ENCODE peak calls at places on chromosomes 6 and 20, in four cellular contexts. One of them, this sample, is unnamed.

GRCh38 chr6:111087871-111088667 is 766 bp downstream of the SLC16A10 start:
- DNase-seq in HCT116: peak; percentile 10
- DNase-seq in K562: no peak
- DNase-seq in H1: no peak
- DNase-seq in this sample: no peak

GRCh38 chr20:59805266-59805665 is 128.2 kb downstream of the SYCP2 start:
- DNase-seq in HCT116: no peak
- DNase-seq in K562: no peak
- DNase-seq in H1: no peak
- DNase-seq in this sample: no peak

GRCh38 chr6:37974381-37974780 is 154.9 kb downstream of the ZFAND3 start:
- DNase-seq in HCT116: no peak
- DNase-seq in K562: no peak
- DNase-seq in H1: no peak
- DNase-seq in this sample: no peak

GRCh38 chr6:42533794-42534193 is 30.0 kb upstream of the UBR2 start:
- DNase-seq in HCT116: no peak
- DNase-seq in K562: no peak
- DNase-seq in H1: no peak
- DNase-seq in this sample: no peak

GRCh38 chr6:2917801-2918495 is 14.8 kb upstream of the SERPINB9 start:
- DNase-seq in HCT116: no peak
- DNase-seq in K562: no peak
- DNase-seq in H1: no peak
- DNase-seq in this sample: no peak

GRCh38 chr20:650281-650680 is 2.7 kb downstream of the SRXN1 start:
- DNase-seq in HCT116: no peak
- DNase-seq in K562: no peak
- DNase-seq in H1: no peak
- DNase-seq in this sample: no peak

GRCh38 chr6:84228198-84228543 is 728 bp upstream of the CEP162 start:
- DNase-seq in HCT116: no peak
- DNase-seq in K562: no peak
- DNase-seq in H1: no peak
- DNase-seq in this sample: no peak

GRCh38 chr6:95439741-95440140 is 137.6 kb upstream of the MANEA start:
- DNase-seq in HCT116: no peak
- DNase-seq in K562: no peak
- DNase-seq in H1: no peak
- DNase-seq in this sample: no peak

GRCh38 chr6:153162172-153162571 is 31.1 kb upstream of the RGS17 start:
- DNase-seq in HCT116: no peak
- DNase-seq in K562: no peak
- DNase-seq in H1: no peak
- DNase-seq in this sample: no peak

GRCh38 chr6:4656106-4656505 is 120.1 kb upstream of the CDYL start:
- DNase-seq in HCT116: no peak
- DNase-seq in K562: no peak
- DNase-seq in H1: no peak
- DNase-seq in this sample: no peak

GRCh38 chr20:34222208-34222607 is 19.0 kb upstream of the ASIP start:
- DNase-seq in HCT116: no peak
- DNase-seq in K562: no peak
- DNase-seq in H1: no peak
- DNase-seq in this sample: no peak

GRCh38 chr6:72522735-72523141 is 99.1 kb upstream of the KCNQ5 start:
- DNase-seq in HCT116: no peak
- DNase-seq in K562: peak; percentile 14
- DNase-seq in H1: peak; percentile 36
- DNase-seq in this sample: peak; percentile 25

GRCh38 chr6:44662461-44663121 is 275.1 kb downstream of the CDC5L start:
- DNase-seq in HCT116: no peak
- DNase-seq in K562: no peak
- DNase-seq in H1: peak; percentile 85
- DNase-seq in this sample: peak; percentile 89

GRCh38 chr6:35669441-35669776 is 19.3 kb downstream of the FKBP5 start:
- DNase-seq in HCT116: no peak
- DNase-seq in K562: no peak
- DNase-seq in H1: no peak
- DNase-seq in this sample: no peak

GRCh38 chr6:4581468-4582420 is 194.5 kb upstream of the CDYL start:
- DNase-seq in HCT116: no peak
- DNase-seq in K562: no peak
- DNase-seq in H1: no peak
- DNase-seq in this sample: peak; percentile 11

GRCh38 chr6:157173756-157174155 is 149.6 kb downstream of the TMEM242 start:
- DNase-seq in HCT116: no peak
- DNase-seq in K562: no peak
- DNase-seq in H1: no peak
- DNase-seq in this sample: no peak

GRCh38 chr6:80640176-80640575 is 533.7 kb downstream of the BCKDHB start:
- DNase-seq in HCT116: no peak
- DNase-seq in K562: no peak
- DNase-seq in H1: no peak
- DNase-seq in this sample: no peak

GRCh38 chr20:44253528-44253927 is 6.4 kb downstream of the GDAP1L1 start:
- DNase-seq in HCT116: no peak
- DNase-seq in K562: no peak
- DNase-seq in H1: no peak
- DNase-seq in this sample: no peak

GRCh38 chr20:45798935-45799642 is 7.3 kb downstream of the DNTTIP1 start:
- DNase-seq in HCT116: no peak
- DNase-seq in K562: peak; percentile 49
- DNase-seq in H1: peak; percentile 36
- DNase-seq in this sample: peak; percentile 51

GRCh38 chr6:95581073-95581472 is 3.7 kb downstream of the MANEA start:
- DNase-seq in HCT116: no peak
- DNase-seq in K562: no peak
- DNase-seq in H1: no peak
- DNase-seq in this sample: no peak

GRCh38 chr20:40339661-40340449 is 349.2 kb downstream of the MAFB start:
- DNase-seq in HCT116: no peak
- DNase-seq in K562: no peak
- DNase-seq in H1: no peak
- DNase-seq in this sample: no peak

GRCh38 chr6:163200299-163201093 is 214.0 kb upstream of the QKI start:
- DNase-seq in HCT116: no peak
- DNase-seq in K562: no peak
- DNase-seq in H1: no peak
- DNase-seq in this sample: no peak

GRCh38 chr20:2900845-2901592 is 27.7 kb downstream of the PTPRA start:
- DNase-seq in HCT116: no peak
- DNase-seq in K562: no peak
- DNase-seq in H1: no peak
- DNase-seq in this sample: no peak

GRCh38 chr6:20700375-20700774 is 166.1 kb downstream of the CDKAL1 start:
- DNase-seq in HCT116: no peak
- DNase-seq in K562: no peak
- DNase-seq in H1: no peak
- DNase-seq in this sample: no peak

GRCh38 chr6:5246870-5247161 is 13.9 kb downstream of the LYRM4 start:
- DNase-seq in HCT116: no peak
- DNase-seq in K562: no peak
- DNase-seq in H1: no peak
- DNase-seq in this sample: no peak

GRCh38 chr6:125952764-125953501 is 3.6 kb upstream of the HINT3 start:
- DNase-seq in HCT116: no peak
- DNase-seq in K562: no peak
- DNase-seq in H1: no peak
- DNase-seq in this sample: no peak

GRCh38 chr6:136779682-136780081 is 12.6 kb downstream of the MAP3K5 start:
- DNase-seq in HCT116: no peak
- DNase-seq in K562: no peak
- DNase-seq in H1: no peak
- DNase-seq in this sample: no peak

GRCh38 chr6:136782021-136782770 is 10.1 kb downstream of the MAP3K5 start:
- DNase-seq in HCT116: no peak
- DNase-seq in K562: no peak
- DNase-seq in H1: no peak
- DNase-seq in this sample: no peak

GRCh38 chr6:136783021-136783420 is 9.3 kb downstream of the MAP3K5 start:
- DNase-seq in HCT116: no peak
- DNase-seq in K562: no peak
- DNase-seq in H1: no peak
- DNase-seq in this sample: no peak

GRCh38 chr6:136783495-136784270 is 8.6 kb downstream of the MAP3K5 start:
- DNase-seq in HCT116: no peak
- DNase-seq in K562: no peak
- DNase-seq in H1: no peak
- DNase-seq in this sample: no peak

DNA sequence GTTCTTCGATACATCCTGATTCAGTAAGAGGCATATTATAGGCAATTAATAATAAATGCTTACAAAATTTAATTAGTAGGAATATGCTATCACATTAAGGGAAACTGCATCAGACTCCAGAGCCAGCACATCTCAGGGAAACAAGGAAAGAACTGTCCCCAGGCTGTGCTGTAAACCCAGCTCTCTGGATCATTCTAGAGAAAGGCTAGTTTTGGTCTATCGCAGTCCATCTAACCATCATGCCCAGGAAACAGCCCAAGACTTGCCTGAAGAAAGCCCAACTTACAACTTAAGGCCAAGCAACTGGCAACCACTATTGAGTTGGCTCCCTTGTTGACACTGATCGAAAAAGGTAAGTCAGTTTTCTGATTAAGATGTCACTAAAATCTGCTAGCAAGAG is 11.3 kb downstream of the MAP3K5 start:
- DNase-seq in HCT116: no peak
- DNase-seq in K562: no peak
- DNase-seq in H1: no peak
- DNase-seq in this sample: no peak
- H3K4me3 ChIP-seq in HCT116: no peak overlapping the region
- H3K4me3 ChIP-seq in K562: no peak overlapping the region
- H3K4me3 ChIP-seq in H1: no peak overlapping the region
- H3K4me3 ChIP-seq in this sample: no peak overlapping the region

GRCh38 chr6:147802400-147802799 is 293.9 kb downstream of the SAMD5 start:
- DNase-seq in HCT116: no peak
- DNase-seq in K562: peak; percentile 28
- DNase-seq in H1: no peak
- DNase-seq in this sample: no peak
- TF ChIP-seq YY1 in HCT116: no peak
- TF ChIP-seq YY1 in K562: no peak
- TF ChIP-seq YY1 in H1: no peak
- TF ChIP-seq YY1 in this sample: no peak

GRCh38 chr6:27867941-27868705 is 44.1 kb downstream of the OR2B2 start:
- DNase-seq in HCT116: no peak
- DNase-seq in K562: no peak
- DNase-seq in H1: no peak
- DNase-seq in this sample: no peak

GRCh38 chr6:27870486-27870885 is 41.7 kb downstream of the OR2B2 start:
- DNase-seq in HCT116: no peak
- DNase-seq in K562: no peak
- DNase-seq in H1: no peak
- DNase-seq in this sample: no peak

GRCh38 chr6:27873101-27874030 is 38.8 kb downstream of the OR2B2 start:
- DNase-seq in HCT116: no peak
- DNase-seq in K562: no peak
- DNase-seq in H1: no peak
- DNase-seq in this sample: no peak

GRCh38 chr6:27872634-27873028 is 39.6 kb downstream of the OR2B2 start:
- DNase-seq in HCT116: no peak
- DNase-seq in K562: no peak
- DNase-seq in H1: no peak
- DNase-seq in this sample: no peak

DNA sequence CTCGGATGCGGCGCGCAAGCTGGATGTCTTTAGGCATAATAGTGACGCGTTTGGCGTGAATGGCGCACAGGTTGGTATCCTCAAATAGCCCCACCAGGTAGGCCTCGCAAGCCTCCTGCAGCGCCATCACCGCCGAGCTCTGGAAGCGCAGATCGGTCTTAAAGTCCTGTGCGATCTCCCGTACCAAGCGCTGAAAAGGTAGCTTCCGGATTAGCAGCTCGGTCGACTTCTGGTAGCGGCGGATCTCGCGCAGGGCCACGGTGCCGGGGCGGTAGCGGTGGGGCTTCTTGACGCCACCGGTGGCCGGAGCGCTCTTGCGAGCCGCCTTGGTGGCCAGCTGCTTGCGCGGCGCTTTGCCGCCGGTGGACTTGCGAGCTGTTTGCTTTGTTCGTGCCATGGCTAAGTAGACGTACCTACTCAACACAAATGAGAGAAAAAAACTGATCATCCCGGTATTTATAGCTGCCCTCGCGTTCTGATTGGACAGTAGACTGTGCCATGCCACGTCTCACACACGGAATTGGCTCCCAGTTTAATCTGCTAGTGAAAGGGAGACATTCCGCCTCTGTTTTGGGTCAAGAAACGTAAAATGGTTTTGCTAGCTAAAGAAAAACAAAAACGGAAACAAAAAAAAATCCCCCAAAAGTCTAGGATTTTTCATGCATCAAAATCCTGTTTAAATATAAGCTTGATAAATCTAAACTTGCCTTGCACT is 40.1 kb downstream of the OR2B2 start:
- DNase-seq in HCT116: no peak
- DNase-seq in K562: no peak
- DNase-seq in H1: no peak
- DNase-seq in this sample: no peak
- H3K4me3 ChIP-seq in HCT116: no peak overlapping the region
- H3K4me3 ChIP-seq in K562: no peak overlapping the region
- H3K4me3 ChIP-seq in H1: peak overlapping the region; percentile 73
- H3K4me3 ChIP-seq in this sample: peak overlapping the region; percentile 65

GRCh38 chr20:61723538-61724257 is 342.0 kb downstream of the TAF4 start:
- DNase-seq in HCT116: no peak
- DNase-seq in K562: no peak
- DNase-seq in H1: no peak
- DNase-seq in this sample: no peak

GRCh38 chr20:61725966-61726365 is 339.7 kb downstream of the TAF4 start:
- DNase-seq in HCT116: no peak
- DNase-seq in K562: no peak
- DNase-seq in H1: no peak
- DNase-seq in this sample: no peak

GRCh38 chr20:61722146-61722678 is 343.5 kb downstream of the TAF4 start:
- DNase-seq in HCT116: no peak
- DNase-seq in K562: no peak
- DNase-seq in H1: no peak
- DNase-seq in this sample: no peak

GRCh38 chr20:61725145-61725544 is 340.5 kb downstream of the TAF4 start:
- DNase-seq in HCT116: no peak
- DNase-seq in K562: no peak
- DNase-seq in H1: no peak
- DNase-seq in this sample: no peak

DNA sequence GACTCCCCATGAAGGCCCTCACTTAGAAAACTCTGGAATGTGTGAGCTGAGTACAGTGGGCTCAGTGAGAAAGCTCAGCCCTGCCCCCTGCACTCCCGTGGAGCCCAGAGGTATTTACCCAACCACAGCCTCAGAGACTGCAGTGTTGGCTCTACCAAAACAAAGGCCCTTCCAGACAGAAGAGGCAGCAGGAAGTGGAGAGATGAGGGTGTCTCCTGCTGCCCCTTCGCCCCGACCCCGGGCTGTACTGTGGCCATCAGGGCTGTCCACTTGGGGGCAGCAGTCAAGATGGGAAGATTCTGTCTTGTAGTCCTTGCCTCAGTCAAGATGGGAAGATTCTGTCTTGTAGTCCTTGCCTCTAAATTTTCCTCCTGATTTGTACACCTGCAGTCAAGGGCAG is 341.3 kb downstream of the TAF4 start:
- DNase-seq in HCT116: no peak
- DNase-seq in K562: peak; percentile 23
- DNase-seq in H1: peak; percentile 7
- DNase-seq in this sample: peak; percentile 61
- TF ChIP-seq YY1 in HCT116: no peak
- TF ChIP-seq YY1 in K562: no peak
- TF ChIP-seq YY1 in H1: no peak
- TF ChIP-seq YY1 in this sample: no peak

This sample was measured in NT2/D1.